ENCODE peak calls at places on chromosomes 4 and X, in seven cellular contexts. One of them, this sample, is unnamed.

GRCh38 chr4:157315968-157316367 is 95.4 kb downstream of the GRIA2 start:
- DNase-seq in testis: no peak
- DNase-seq in AG04450: no peak
- DNase-seq in mesendoderm: no peak
- DNase-seq in lung: no peak
- DNase-seq in A549: no peak
- DNase-seq in mammary epithelial cell: no peak
- DNase-seq in this sample: no peak

GRCh38 chr4:181959121-181959520 is 284.1 kb upstream of the TENM3 start:
- DNase-seq in testis: no peak
- DNase-seq in AG04450: peak
- DNase-seq in mesendoderm: peak
- DNase-seq in lung: no peak
- DNase-seq in A549: peak
- DNase-seq in mammary epithelial cell: peak
- DNase-seq in this sample: no peak

GRCh38 chrX:30151964-30152363 is 63.4 kb upstream of the MAGEB2 start:
- DNase-seq in testis: peak
- DNase-seq in AG04450: no peak
- DNase-seq in mesendoderm: no peak
- DNase-seq in lung: no peak
- DNase-seq in A549: no peak
- DNase-seq in mammary epithelial cell: no peak
- DNase-seq in this sample: no peak

GRCh38 chr4:141560056-141560455 is 76.3 kb upstream of the IL15 start:
- DNase-seq in testis: no peak
- DNase-seq in AG04450: no peak
- DNase-seq in mesendoderm: no peak
- DNase-seq in lung: no peak
- DNase-seq in A549: no peak
- DNase-seq in mammary epithelial cell: peak
- DNase-seq in this sample: no peak

GRCh38 chrX:19846995-19847790 is 40.2 kb downstream of the SH3KBP1 start:
- DNase-seq in testis: peak
- DNase-seq in AG04450: peak
- DNase-seq in mesendoderm: peak
- DNase-seq in lung: no peak
- DNase-seq in A549: peak
- DNase-seq in mammary epithelial cell: peak
- DNase-seq in this sample: no peak

GRCh38 chrX:40182095-40182494 is 84.3 kb upstream of the BCOR start:
- DNase-seq in testis: no peak
- DNase-seq in AG04450: no peak
- DNase-seq in mesendoderm: no peak
- DNase-seq in lung: no peak
- DNase-seq in A549: no peak
- DNase-seq in mammary epithelial cell: no peak
- DNase-seq in this sample: no peak

GRCh38 chrX:74613350-74614192 is 853 bp downstream of the RLIM start:
- DNase-seq in testis: peak
- DNase-seq in AG04450: no peak
- DNase-seq in mesendoderm: peak
- DNase-seq in lung: no peak
- DNase-seq in A549: peak
- DNase-seq in mammary epithelial cell: peak
- DNase-seq in this sample: no peak

GRCh38 chr4:110641218-110641617 is 18.3 kb upstream of the PITX2 start:
- DNase-seq in testis: no peak
- DNase-seq in AG04450: no peak
- DNase-seq in mesendoderm: peak
- DNase-seq in lung: no peak
- DNase-seq in A549: no peak
- DNase-seq in mammary epithelial cell: no peak
- DNase-seq in this sample: no peak

GRCh38 chr4:54723220-54723619 is 65.5 kb downstream of the KIT start:
- DNase-seq in testis: no peak
- DNase-seq in AG04450: no peak
- DNase-seq in mesendoderm: no peak
- DNase-seq in lung: no peak
- DNase-seq in A549: no peak
- DNase-seq in mammary epithelial cell: no peak
- DNase-seq in this sample: no peak

DNA sequence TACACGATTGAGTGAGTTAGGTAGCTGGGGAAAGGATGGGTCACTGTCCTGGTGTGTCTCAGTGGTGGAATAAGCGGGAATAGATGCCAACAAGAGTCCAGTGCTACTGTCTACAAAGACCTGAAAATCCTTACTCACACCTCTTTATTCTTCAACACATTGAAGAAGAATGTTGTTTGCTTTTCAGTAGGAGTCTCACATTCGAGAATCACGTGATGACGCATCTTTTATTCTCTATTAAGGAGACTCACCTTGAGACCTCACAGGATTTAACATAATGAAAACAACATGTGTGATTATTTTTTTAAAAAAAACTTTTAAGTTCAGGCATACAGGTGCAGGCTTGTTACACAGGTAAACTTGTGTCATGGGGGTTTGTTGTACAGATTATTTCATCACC is 75.2 kb downstream of the CD38 start:
- DNase-seq in testis: no peak
- DNase-seq in AG04450: no peak
- DNase-seq in mesendoderm: no peak
- DNase-seq in lung: no peak
- DNase-seq in A549: no peak
- DNase-seq in mammary epithelial cell: no peak
- DNase-seq in this sample: no peak
- H3K27ac ChIP-seq in testis: no peak
- H3K27ac ChIP-seq in AG04450: no peak
- H3K27ac ChIP-seq in mesendoderm: no peak
- H3K27ac ChIP-seq in lung: no peak
- H3K27ac ChIP-seq in A549: no peak
- H3K27ac ChIP-seq in mammary epithelial cell: no peak
- H3K27ac ChIP-seq in this sample: no peak

GRCh38 chr4:155592568-155593343 is 73.9 kb upstream of the GUCY1A1 start:
- DNase-seq in testis: no peak
- DNase-seq in AG04450: peak
- DNase-seq in mesendoderm: no peak
- DNase-seq in lung: no peak
- DNase-seq in A549: no peak
- DNase-seq in mammary epithelial cell: no peak
- DNase-seq in this sample: no peak
- H3K27ac ChIP-seq in testis: no peak
- H3K27ac ChIP-seq in AG04450: no peak
- H3K27ac ChIP-seq in mesendoderm: no peak
- H3K27ac ChIP-seq in lung: no peak
- H3K27ac ChIP-seq in A549: no peak
- H3K27ac ChIP-seq in mammary epithelial cell: no peak
- H3K27ac ChIP-seq in this sample: no peak

GRCh38 chr4:17811078-17811603 is 362 bp downstream of the NCAPG start:
- DNase-seq in testis: peak
- DNase-seq in AG04450: no peak
- DNase-seq in mesendoderm: no peak
- DNase-seq in lung: peak
- DNase-seq in A549: no peak
- DNase-seq in mammary epithelial cell: no peak
- DNase-seq in this sample: no peak

GRCh38 chr4:17812125-17812524 is 1.3 kb downstream of the NCAPG start:
- DNase-seq in testis: no peak
- DNase-seq in AG04450: no peak
- DNase-seq in mesendoderm: no peak
- DNase-seq in lung: no peak
- DNase-seq in A549: no peak
- DNase-seq in mammary epithelial cell: no peak
- DNase-seq in this sample: no peak

GRCh38 chr4:17810260-17811077 is at the start of the genes DCAF16 and NCAPG:
- DNase-seq in testis: peak
- DNase-seq in AG04450: peak
- DNase-seq in mesendoderm: peak
- DNase-seq in lung: peak
- DNase-seq in A549: peak
- DNase-seq in mammary epithelial cell: peak
- DNase-seq in this sample: peak

GRCh38 chr4:17807446-17807845 is 3.1 kb downstream of the DCAF16 start:
- DNase-seq in testis: no peak
- DNase-seq in AG04450: no peak
- DNase-seq in mesendoderm: no peak
- DNase-seq in lung: no peak
- DNase-seq in A549: no peak
- DNase-seq in mammary epithelial cell: no peak
- DNase-seq in this sample: no peak

DNA sequence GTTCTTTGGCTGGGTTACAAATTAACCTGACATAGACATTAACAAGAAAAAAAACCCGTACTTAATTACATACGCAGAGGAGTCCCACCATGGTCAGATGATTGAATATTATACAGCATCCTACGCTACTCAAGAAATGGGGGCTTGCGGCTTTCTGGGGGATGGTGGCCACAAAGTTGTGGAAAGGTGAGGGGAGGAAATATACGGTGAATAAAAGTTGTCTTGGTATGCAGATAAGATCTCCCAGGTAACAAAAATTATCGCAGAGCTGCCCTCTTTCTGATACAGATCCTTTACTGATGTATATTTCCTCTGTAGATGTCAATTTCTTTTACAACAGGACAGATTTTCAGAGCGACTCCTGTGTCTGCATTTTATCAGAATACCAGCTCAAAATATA is 890 bp downstream of the DCAF16 start:
- DNase-seq in testis: no peak
- DNase-seq in AG04450: no peak
- DNase-seq in mesendoderm: no peak
- DNase-seq in lung: no peak
- DNase-seq in A549: no peak
- DNase-seq in mammary epithelial cell: no peak
- DNase-seq in this sample: no peak
- H3K27ac ChIP-seq in testis: peak
- H3K27ac ChIP-seq in AG04450: no peak
- H3K27ac ChIP-seq in mesendoderm: no peak
- H3K27ac ChIP-seq in lung: no peak
- H3K27ac ChIP-seq in A549: peak
- H3K27ac ChIP-seq in mammary epithelial cell: peak
- H3K27ac ChIP-seq in this sample: peak

DNA sequence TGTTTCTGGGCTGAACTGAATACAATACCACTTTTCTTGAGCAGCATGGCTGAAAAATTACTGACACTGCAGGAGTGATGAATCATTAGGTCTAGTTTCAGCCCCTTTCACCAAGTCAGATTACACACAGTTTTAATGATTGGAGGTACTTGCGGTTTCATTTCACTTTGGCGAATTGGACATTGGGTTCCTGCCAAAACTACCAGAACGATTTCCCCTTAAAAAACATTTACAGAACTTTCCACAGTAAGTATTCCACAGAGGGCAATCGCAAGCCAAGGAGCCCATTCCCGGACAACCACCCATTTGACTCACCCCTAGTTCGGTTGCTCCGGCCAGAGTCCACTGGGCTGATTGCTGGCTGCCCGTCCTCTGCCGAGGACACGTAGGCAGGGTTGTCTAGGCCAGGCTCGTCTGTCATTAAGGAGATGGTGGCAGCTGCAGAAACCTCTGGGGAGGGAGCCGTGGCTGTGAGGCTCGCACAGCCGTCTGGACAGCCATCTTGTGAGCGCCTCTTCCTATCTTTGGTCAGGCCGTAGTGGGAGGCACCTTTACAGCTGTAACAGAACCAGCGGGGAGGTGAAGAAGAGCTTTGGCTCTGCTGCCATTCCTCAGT is 83.5 kb downstream of the LNX1 start:
- DNase-seq in testis: peak
- DNase-seq in AG04450: no peak
- DNase-seq in mesendoderm: no peak
- DNase-seq in lung: no peak
- DNase-seq in A549: no peak
- DNase-seq in mammary epithelial cell: no peak
- DNase-seq in this sample: no peak
- H3K27ac ChIP-seq in testis: peak
- H3K27ac ChIP-seq in AG04450: no peak
- H3K27ac ChIP-seq in mesendoderm: no peak
- H3K27ac ChIP-seq in lung: no peak
- H3K27ac ChIP-seq in A549: no peak
- H3K27ac ChIP-seq in mammary epithelial cell: no peak
- H3K27ac ChIP-seq in this sample: no peak

DNA sequence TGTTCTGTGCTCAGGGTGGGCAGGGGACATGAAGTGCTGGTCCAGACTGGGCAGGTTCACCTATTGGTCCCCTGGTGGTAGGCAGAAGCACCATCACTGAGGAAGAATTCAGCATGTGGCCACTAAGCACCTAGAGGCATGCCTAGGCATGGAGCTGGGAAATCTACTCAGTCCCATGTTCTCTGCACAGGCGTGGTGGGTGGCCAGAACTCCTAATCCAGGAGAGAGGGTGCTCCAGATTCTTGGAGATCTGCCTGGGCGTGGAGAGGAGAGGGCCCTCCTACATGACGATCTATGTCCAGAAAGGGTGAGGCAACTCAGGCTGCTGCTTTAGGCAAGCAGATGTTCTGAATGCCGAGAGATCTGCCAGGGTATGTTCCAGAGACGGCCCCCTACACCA is 44.6 kb upstream of the MAGEC2 start:
- DNase-seq in testis: no peak
- DNase-seq in AG04450: no peak
- DNase-seq in mesendoderm: no peak
- DNase-seq in lung: no peak
- DNase-seq in A549: no peak
- DNase-seq in mammary epithelial cell: peak
- DNase-seq in this sample: no peak
- H3K27ac ChIP-seq in testis: no peak
- H3K27ac ChIP-seq in AG04450: no peak
- H3K27ac ChIP-seq in mesendoderm: no peak
- H3K27ac ChIP-seq in lung: no peak
- H3K27ac ChIP-seq in A549: no peak
- H3K27ac ChIP-seq in mammary epithelial cell: peak
- H3K27ac ChIP-seq in this sample: no peak

DNA sequence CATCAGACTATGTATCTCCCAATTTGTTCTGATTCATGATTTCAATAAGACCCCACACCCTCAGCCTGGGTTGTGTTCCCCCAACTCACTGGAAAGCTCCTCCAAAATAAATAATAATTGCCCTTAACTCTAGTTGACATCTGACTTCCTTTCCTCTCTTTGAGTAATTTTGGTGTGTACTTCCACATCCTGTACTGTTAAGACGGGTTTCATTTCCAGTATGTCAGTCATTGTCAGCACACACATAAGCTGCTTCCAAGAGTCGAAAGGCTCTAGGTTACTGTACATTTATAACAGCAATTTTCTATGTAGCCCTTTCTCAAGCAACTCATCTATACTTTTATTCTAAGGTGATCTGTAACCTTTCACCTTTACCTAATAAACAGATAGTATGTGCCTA is 52.1 kb upstream of the C1QTNF7 start:
- DNase-seq in testis: no peak
- DNase-seq in AG04450: no peak
- DNase-seq in mesendoderm: no peak
- DNase-seq in lung: no peak
- DNase-seq in A549: no peak
- DNase-seq in mammary epithelial cell: no peak
- DNase-seq in this sample: no peak
- H3K27ac ChIP-seq in testis: peak
- H3K27ac ChIP-seq in AG04450: no peak
- H3K27ac ChIP-seq in mesendoderm: no peak
- H3K27ac ChIP-seq in lung: no peak
- H3K27ac ChIP-seq in A549: no peak
- H3K27ac ChIP-seq in mammary epithelial cell: no peak
- H3K27ac ChIP-seq in this sample: no peak

GRCh38 chr4:6199344-6199921 is 916 bp downstream of the JAKMIP1 start:
- DNase-seq in testis: no peak
- DNase-seq in AG04450: no peak
- DNase-seq in mesendoderm: peak
- DNase-seq in lung: no peak
- DNase-seq in A549: peak
- DNase-seq in mammary epithelial cell: peak
- DNase-seq in this sample: no peak
- H3K27ac ChIP-seq in testis: no peak
- H3K27ac ChIP-seq in AG04450: no peak
- H3K27ac ChIP-seq in mesendoderm: peak
- H3K27ac ChIP-seq in lung: no peak
- H3K27ac ChIP-seq in A549: no peak
- H3K27ac ChIP-seq in mammary epithelial cell: no peak
- H3K27ac ChIP-seq in this sample: no peak

This sample was measured in substantia nigra.